ENCODE peak calls at places on chromosomes 2 and 18, in eight cellular contexts. One of them, this sample, is unnamed.

GRCh38 chr2:176553685-176554106 is 284.5 kb downstream of the MTX2 start:
- DNase-seq in cardiac muscle cell: peak
- DNase-seq in mucosa of gallbladder: peak
- DNase-seq in HCT116: peak
- DNase-seq in activated naive CD4-positive, alpha-beta T cell treated with anti-CD3 and anti-CD28 coated beads, Interleukin-2, amount 50 U/mL, for 72 hours: no peak
- DNase-seq in osteocyte: no peak
- DNase-seq in Calu3: peak
- DNase-seq in stimulated activated CD4-positive, alpha-beta T cell treated with anti-CD3 and anti-CD28 coated beads, TNF-alpha, amount 100 ng/mL, for 24 hours: peak
- DNase-seq in this sample: no peak

GRCh38 chr2:55061534-55062344 is 11.5 kb upstream of the RTN4 start:
- DNase-seq in osteocyte: no peak
- DNase-seq in mucosa of gallbladder: no peak
- DNase-seq in activated naive CD4-positive, alpha-beta T cell treated with anti-CD3 and anti-CD28 coated beads, Interleukin-2, amount 50 U/mL, for 72 hours: no peak
- DNase-seq in stimulated activated CD4-positive, alpha-beta T cell treated with anti-CD3 and anti-CD28 coated beads, TNF-alpha, amount 100 ng/mL, for 24 hours: no peak
- DNase-seq in Calu3: no peak
- DNase-seq in HCT116: no peak
- DNase-seq in cardiac muscle cell: no peak
- DNase-seq in this sample: no peak

GRCh38 chr2:95274291-95275150 is at the start of gene PROM2:
- DNase-seq in Calu3: peak
- DNase-seq in HCT116: peak
- DNase-seq in activated naive CD4-positive, alpha-beta T cell treated with anti-CD3 and anti-CD28 coated beads, Interleukin-2, amount 50 U/mL, for 72 hours: peak
- DNase-seq in osteocyte: peak
- DNase-seq in cardiac muscle cell: no peak
- DNase-seq in mucosa of gallbladder: peak
- DNase-seq in stimulated activated CD4-positive, alpha-beta T cell treated with anti-CD3 and anti-CD28 coated beads, TNF-alpha, amount 100 ng/mL, for 24 hours: no peak
- DNase-seq in this sample: no peak

GRCh38 chr2:130870161-130870485 is 33.4 kb downstream of the ARHGEF4 start:
- DNase-seq in osteocyte: no peak
- DNase-seq in stimulated activated CD4-positive, alpha-beta T cell treated with anti-CD3 and anti-CD28 coated beads, TNF-alpha, amount 100 ng/mL, for 24 hours: no peak
- DNase-seq in mucosa of gallbladder: no peak
- DNase-seq in Calu3: no peak
- DNase-seq in activated naive CD4-positive, alpha-beta T cell treated with anti-CD3 and anti-CD28 coated beads, Interleukin-2, amount 50 U/mL, for 72 hours: no peak
- DNase-seq in HCT116: no peak
- DNase-seq in cardiac muscle cell: no peak
- DNase-seq in this sample: no peak

GRCh38 chr2:176174850-176175728 is 13.4 kb upstream of the HOXD1 start:
- DNase-seq in activated naive CD4-positive, alpha-beta T cell treated with anti-CD3 and anti-CD28 coated beads, Interleukin-2, amount 50 U/mL, for 72 hours: no peak
- DNase-seq in HCT116: no peak
- DNase-seq in cardiac muscle cell: no peak
- DNase-seq in mucosa of gallbladder: no peak
- DNase-seq in osteocyte: no peak
- DNase-seq in Calu3: no peak
- DNase-seq in stimulated activated CD4-positive, alpha-beta T cell treated with anti-CD3 and anti-CD28 coated beads, TNF-alpha, amount 100 ng/mL, for 24 hours: no peak
- DNase-seq in this sample: no peak

GRCh38 chr2:246489-247145 is 17.2 kb downstream of the SH3YL1 start:
- DNase-seq in osteocyte: no peak
- DNase-seq in Calu3: peak
- DNase-seq in activated naive CD4-positive, alpha-beta T cell treated with anti-CD3 and anti-CD28 coated beads, Interleukin-2, amount 50 U/mL, for 72 hours: no peak
- DNase-seq in HCT116: peak
- DNase-seq in stimulated activated CD4-positive, alpha-beta T cell treated with anti-CD3 and anti-CD28 coated beads, TNF-alpha, amount 100 ng/mL, for 24 hours: no peak
- DNase-seq in cardiac muscle cell: peak
- DNase-seq in mucosa of gallbladder: peak
- DNase-seq in this sample: peak

GRCh38 chr2:88139203-88139702 is 11.4 kb upstream of the FABP1 start:
- DNase-seq in cardiac muscle cell: no peak
- DNase-seq in mucosa of gallbladder: no peak
- DNase-seq in stimulated activated CD4-positive, alpha-beta T cell treated with anti-CD3 and anti-CD28 coated beads, TNF-alpha, amount 100 ng/mL, for 24 hours: no peak
- DNase-seq in activated naive CD4-positive, alpha-beta T cell treated with anti-CD3 and anti-CD28 coated beads, Interleukin-2, amount 50 U/mL, for 72 hours: no peak
- DNase-seq in Calu3: no peak
- DNase-seq in HCT116: no peak
- DNase-seq in osteocyte: no peak
- DNase-seq in this sample: no peak

GRCh38 chr2:40797115-40797514 is 345.2 kb upstream of the SLC8A1 start:
- DNase-seq in stimulated activated CD4-positive, alpha-beta T cell treated with anti-CD3 and anti-CD28 coated beads, TNF-alpha, amount 100 ng/mL, for 24 hours: no peak
- DNase-seq in HCT116: no peak
- DNase-seq in osteocyte: no peak
- DNase-seq in cardiac muscle cell: no peak
- DNase-seq in mucosa of gallbladder: peak
- DNase-seq in Calu3: peak
- DNase-seq in activated naive CD4-positive, alpha-beta T cell treated with anti-CD3 and anti-CD28 coated beads, Interleukin-2, amount 50 U/mL, for 72 hours: no peak
- DNase-seq in this sample: no peak

GRCh38 chr18:13483316-13484270 is 242.8 kb downstream of the FAM210A start:
- DNase-seq in mucosa of gallbladder: no peak
- DNase-seq in cardiac muscle cell: no peak
- DNase-seq in HCT116: no peak
- DNase-seq in osteocyte: no peak
- DNase-seq in activated naive CD4-positive, alpha-beta T cell treated with anti-CD3 and anti-CD28 coated beads, Interleukin-2, amount 50 U/mL, for 72 hours: no peak
- DNase-seq in Calu3: no peak
- DNase-seq in stimulated activated CD4-positive, alpha-beta T cell treated with anti-CD3 and anti-CD28 coated beads, TNF-alpha, amount 100 ng/mL, for 24 hours: no peak
- DNase-seq in this sample: no peak

GRCh38 chr18:10490401-10491289 is 35.2 kb upstream of the NAPG start:
- DNase-seq in stimulated activated CD4-positive, alpha-beta T cell treated with anti-CD3 and anti-CD28 coated beads, TNF-alpha, amount 100 ng/mL, for 24 hours: peak
- DNase-seq in mucosa of gallbladder: peak
- DNase-seq in cardiac muscle cell: no peak
- DNase-seq in Calu3: peak
- DNase-seq in HCT116: peak
- DNase-seq in activated naive CD4-positive, alpha-beta T cell treated with anti-CD3 and anti-CD28 coated beads, Interleukin-2, amount 50 U/mL, for 72 hours: peak
- DNase-seq in osteocyte: no peak
- DNase-seq in this sample: no peak